ENCODE peak calls at places on chromosomes 11 and 22, in four cellular contexts. I is fibroblast of lung, O is iPS DF 6.9, W is IMR-90. G is an unnamed sample.
A peak's percentile ranks its signal among the peaks of the same experiment; 100 is the strongest.

GRCh38 chr11:70601861-70602575 is 203.7 kb downstream of the CTTN start:
- DNase-seq in I (no peak), W (no peak), O (no peak), G (no peak)

GRCh38 chr22:41254230-41254629 is 13.5 kb upstream of the CHADL start:
- DNase-seq in O (no peak), W (no peak), I (no peak), G (no peak)

GRCh38 chr11:85086511-85087284 is 540.4 kb downstream of the DLG2 start:
- DNase-seq in I (no peak), O (no peak), W (peak; percentile 52), G (no peak)

GRCh38 chr11:124946735-124947141 is 7.3 kb upstream of the CCDC15 start:
- DNase-seq in W (peak; percentile 40), I (no peak), O (no peak), G (no peak)

GRCh38 chr11:12088047-12088481 is 22.3 kb upstream of the MICAL2 start:
- DNase-seq in O (no peak), W (peak; percentile 77), I (peak; percentile 71), G (peak; percentile 84)

GRCh38 chr11:104700609-104701008 is 197.7 kb downstream of the CASP12 start:
- DNase-seq in O (no peak), W (peak; percentile 84), I (peak; percentile 58), G (peak; percentile 62)

GRCh38 chr11:104772806-104773241 is 125.4 kb downstream of the CASP12 start:
- DNase-seq in O (no peak), W (peak; percentile 96), I (peak; percentile 88), G (peak; percentile 94)

GRCh38 chr22:42396621-42397331 is 35.4 kb downstream of the NFAM1 start:
- DNase-seq in I (no peak), O (no peak), W (no peak), G (no peak)

GRCh38 chr11:27234043-27234668 is 128.9 kb downstream of the CCDC34 start:
- DNase-seq in W (peak; percentile 94), I (peak; percentile 82), O (no peak), G (peak; percentile 97)

GRCh38 chr11:22785251-22785650 is 44.4 kb downstream of the SVIP start:
- DNase-seq in W (peak; percentile 57), I (no peak), O (no peak), G (peak; percentile 37)

GRCh38 chr11:59550842-59551650 is 39.7 kb downstream of the OR4D9 start:
- DNase-seq in W (peak; percentile 92), O (no peak), I (peak; percentile 95), G (peak; percentile 94)

GRCh38 chr11:71463331-71464211 is 10.6 kb downstream of the NADSYN1 start:
- DNase-seq in W (no peak), O (no peak), I (no peak), G (no peak)

GRCh38 chr11:59866397-59866796 is at the start of gene TCN1:
- DNase-seq in I (no peak), W (no peak), O (no peak), G (no peak)

GRCh38 chr11:115558635-115559034 is 54.4 kb upstream of the CADM1 start:
- DNase-seq in I (no peak), W (no peak), O (no peak), G (no peak)

GRCh38 chr22:50226224-50227165 is 18.3 kb downstream of the TUBGCP6 start:
- DNase-seq in O (no peak), I (no peak), W (no peak), G (no peak)

GRCh38 chr11:123428221-123428631 is 1.8 kb upstream of the GRAMD1B start:
- DNase-seq in I (no peak), W (no peak), O (no peak), G (no peak)

GRCh38 chr11:83299681-83300080 is 13.5 kb upstream of the CCDC90B start:
- DNase-seq in I (no peak), W (no peak), O (no peak), G (no peak)

GRCh38 chr11:23976369-23976768 is 520.5 kb upstream of the LUZP2 start:
- DNase-seq in W (peak; percentile 7), I (no peak), O (no peak), G (no peak)

GRCh38 chr11:61384271-61385242 is 7.8 kb upstream of the TMEM216 start:
- DNase-seq in W (peak; percentile 42), O (no peak), I (peak; percentile 48), G (no peak)

GRCh38 chr11:36628765-36629199 is 30.7 kb upstream of the RAG2 start:
- DNase-seq in O (no peak), W (no peak), I (no peak), G (no peak)

GRCh38 chr11:58788355-58789023 is 56.0 kb downstream of the GLYATL2 start:
- DNase-seq in O (peak; percentile 16), I (peak; percentile 38), W (peak; percentile 61), G (peak; percentile 27)

GRCh38 chr11:131370090-131370751 is at the start of gene NTM:
- DNase-seq in O (no peak), W (peak; percentile 7), I (peak; percentile 48), G (no peak)

GRCh38 chr11:81036168-81036870 is 1595.5 kb upstream of the TENM4 start:
- DNase-seq in W (no peak), O (no peak), I (no peak), G (peak; percentile 32)

GRCh38 chr22:20211997-20212753 is 55.9 kb downstream of the RTN4R start:
- DNase-seq in W (peak; percentile 7), I (peak; percentile 37), O (no peak), G (peak; percentile 28)

GRCh38 chr11:85823816-85824215 is 12.9 kb upstream of the SYTL2 start:
- DNase-seq in O (no peak), I (peak; percentile 24), W (peak; percentile 46), G (no peak)

GRCh38 chr22:39646614-39647210 is 76.2 kb downstream of the CACNA1I start:
- DNase-seq in I (no peak), W (no peak), O (no peak), G (no peak)

GRCh38 chr11:46220313-46220712 is 57.1 kb upstream of the CREB3L1 start:
- DNase-seq in W (no peak), I (no peak), O (no peak), G (no peak)

GRCh38 chr11:133581091-133581490 is 48.8 kb upstream of the OPCML start:
- DNase-seq in O (no peak), I (no peak), W (no peak), G (no peak)

GRCh38 chr22:46007003-46007847 is 30.3 kb upstream of the WNT7B start:
- DNase-seq in I (peak; percentile 64), O (no peak), W (peak; percentile 72), G (peak; percentile 35)

GRCh38 chr11:113730887-113731726 is 25.0 kb upstream of the TMPRSS5 start:
- DNase-seq in O (peak; percentile 16), W (peak; percentile 64), I (peak; percentile 63), G (peak; percentile 67)

GRCh38 chr11:13386567-13386966 is 76.5 kb downstream of the BTBD10 start:
- DNase-seq in I (no peak), O (no peak), W (no peak), G (no peak)

GRCh38 chr11:100890779-100891178 is 203.7 kb downstream of the ARHGAP42 start:
- DNase-seq in W (peak; percentile 98), I (peak; percentile 98), O (no peak), G (peak; percentile 77)

GRCh38 chr11:76768091-76769047 is 14.8 kb upstream of the TSKU start:
- DNase-seq in W (no peak), I (no peak), O (no peak), G (no peak)

GRCh38 chr11:96229354-96229973 is 113.5 kb downstream of the MAML2 start:
- DNase-seq in W (no peak), O (no peak), I (no peak), G (no peak)

GRCh38 chr11:3129591-3130268 is 35.4 kb downstream of the OSBPL5 start:
- DNase-seq in W (no peak), I (no peak), O (no peak), G (no peak)

GRCh38 chr11:130096042-130096441 is 26.3 kb downstream of the APLP2 start:
- DNase-seq in W (no peak), O (no peak), I (no peak), G (no peak)

GRCh38 chr11:31763296-31763695 is 47.8 kb downstream of the PAX6 start:
- DNase-seq in I (no peak), W (no peak), O (no peak), G (no peak)
- H3K4me3 ChIP-seq in I (no peak overlapping the region), W (no peak overlapping the region), O (no peak overlapping the region), G (no peak overlapping the region)

GRCh38 chr11:1390603-1391164 is 950 bp downstream of the BRSK2 start:
- DNase-seq in W (peak; percentile 5), I (no peak), O (no peak), G (no peak)

GRCh38 chr11:1389103-1389931 is 417 bp upstream of the BRSK2 start:
- DNase-seq in W (peak; percentile 93), O (peak; percentile 90), I (peak; percentile 94), G (peak; percentile 94)

GRCh38 chr11:1388763-1389102 is 1.0 kb upstream of the BRSK2 start:
- DNase-seq in W (no peak), O (no peak), I (no peak), G (no peak)

GRCh38 chr11:1391165-1392010 is 1.7 kb downstream of the BRSK2 start:
- DNase-seq in O (no peak), W (no peak), I (no peak), G (no peak)

GRCh38 chr11:1389932-1390587 is at the start of gene BRSK2:
- DNase-seq in I (no peak), W (no peak), O (no peak), G (no peak)
- H3K27ac ChIP-seq in I (no peak within 1 kb of the TSS), W (peak within 1 kb of the TSS; percentile 50), O (no peak within 1 kb of the TSS), G (no peak within 1 kb of the TSS)

DNA sequence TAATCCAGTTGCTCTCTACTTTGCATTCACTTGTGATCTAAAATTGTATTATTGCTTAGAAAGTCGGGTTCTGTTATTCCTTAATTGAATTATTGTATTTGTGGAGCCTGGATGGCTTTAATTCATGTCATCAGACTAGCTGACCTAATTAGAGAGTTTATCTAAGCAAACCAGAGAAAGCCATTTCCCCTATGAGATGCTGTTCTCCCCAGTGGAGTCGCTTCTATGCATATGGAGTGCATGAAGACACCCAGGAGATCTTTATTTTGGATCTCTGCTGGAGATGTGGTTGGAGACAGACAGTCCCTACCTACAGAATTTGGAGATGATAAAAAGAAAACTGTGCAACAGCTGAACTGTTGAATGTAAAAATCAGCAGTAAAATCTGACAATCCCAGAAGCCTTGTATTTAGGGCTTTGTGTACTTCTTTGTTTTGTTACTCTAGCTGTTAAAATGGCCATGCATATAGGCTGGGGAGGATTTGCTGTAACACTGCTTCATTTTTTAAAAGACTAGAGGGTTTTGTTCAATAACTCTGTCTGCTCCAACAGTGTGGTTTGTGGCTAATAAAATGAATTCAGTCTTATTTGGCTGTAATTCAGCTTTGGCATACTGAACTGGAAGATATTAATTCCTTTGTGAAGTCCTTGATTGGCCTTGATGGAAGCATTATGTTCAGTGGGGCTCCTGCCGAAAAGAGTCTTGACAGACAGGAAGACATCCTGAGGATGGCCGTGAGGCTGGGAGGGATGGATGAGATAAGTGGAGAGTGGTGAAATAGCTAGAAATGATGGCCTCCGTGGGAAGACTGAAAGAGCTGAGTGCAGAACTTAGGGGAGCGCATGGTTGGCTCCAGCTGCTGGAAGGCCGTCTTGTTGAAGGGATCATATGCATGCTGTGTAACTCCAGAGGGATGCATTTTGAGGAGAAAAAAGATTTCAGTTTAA is 45.0 kb upstream of the MYO18B start:
- DNase-seq in W (no peak), I (no peak), O (no peak), G (no peak)
- H3K4me3 ChIP-seq in W (no peak overlapping the region), I (no peak overlapping the region), O (no peak overlapping the region), G (no peak overlapping the region)

GRCh38 chr11:57314221-57314973 is 10.4 kb downstream of the TNKS1BP1 start:
- DNase-seq in W (no peak), I (no peak), O (no peak), G (no peak)

GRCh38 chr11:57318178-57318577 is 6.6 kb downstream of the TNKS1BP1 start:
- DNase-seq in W (peak; percentile 21), I (peak; percentile 60), O (no peak), G (no peak)

GRCh38 chr11:57315491-57315890 is 9.3 kb downstream of the TNKS1BP1 start:
- DNase-seq in I (peak; percentile 71), O (no peak), W (peak; percentile 61), G (peak; percentile 54)

GRCh38 chr11:57313788-57314135 is 11.0 kb downstream of the TNKS1BP1 start:
- DNase-seq in W (no peak), I (no peak), O (no peak), G (no peak)

GRCh38 chr11:57316017-57316416 is 8.7 kb downstream of the TNKS1BP1 start:
- DNase-seq in O (no peak), I (no peak), W (no peak), G (no peak)
- H3K27ac ChIP-seq in O (no peak overlapping the region), I (no peak overlapping the region), W (peak overlapping the region; percentile 56), G (peak overlapping the region; percentile 43)

G was measured in brain microvascular endothelial cell.